ENCODE peak calls at places on chromosome 5, in four cellular contexts. N, Z, D and W are unnamed samples.

GRCh38 chr5:54326662-54327145 is 16.3 kb upstream of the ARL15 start:
- DNase-seq in N (no peak), Z (no peak), D (no peak), W (no peak)

GRCh38 chr5:13214182-13214581 is 730.3 kb downstream of the DNAH5 start:
- DNase-seq in N (no peak), Z (no peak), D (no peak), W (no peak)

GRCh38 chr5:53261245-53261644 is 151.7 kb upstream of the MOCS2 start:
- DNase-seq in N (peak), Z (no peak), D (no peak), W (no peak)

GRCh38 chr5:107889387-107889786 is 218.7 kb upstream of the EFNA5 start:
- DNase-seq in N (peak), Z (no peak), D (no peak), W (no peak)

GRCh38 chr5:127442085-127442484 is 75.4 kb upstream of the PRRC1 start:
- DNase-seq in N (peak), Z (no peak), D (no peak), W (no peak)

GRCh38 chr5:132376694-132377641 is 7.5 kb downstream of the SLC22A5 start:
- DNase-seq in N (no peak), Z (no peak), D (no peak), W (no peak)

GRCh38 chr5:104179057-104179456 is 616.5 kb upstream of the NUDT12 start:
- DNase-seq in N (peak), Z (peak), D (no peak), W (no peak)

GRCh38 chr5:474826-475661 is 32.1 kb downstream of the EXOC3 start:
- DNase-seq in N (no peak), Z (no peak), D (no peak), W (no peak)

GRCh38 chr5:147369742-147370374 is 135.0 kb downstream of the STK32A start:
- DNase-seq in N (peak), Z (no peak), D (no peak), W (no peak)

GRCh38 chr5:81782811-81783210 is 31.9 kb upstream of the SSBP2 start:
- DNase-seq in N (peak), Z (no peak), D (no peak), W (no peak)

GRCh38 chr5:851076-851475 is 290 bp upstream of the ZDHHC11 start:
- DNase-seq in N (no peak), Z (no peak), D (no peak), W (no peak)

GRCh38 chr5:157917909-157918809 is 59.2 kb upstream of the CLINT1 start:
- DNase-seq in N (peak), Z (peak), D (peak), W (no peak)

DNA sequence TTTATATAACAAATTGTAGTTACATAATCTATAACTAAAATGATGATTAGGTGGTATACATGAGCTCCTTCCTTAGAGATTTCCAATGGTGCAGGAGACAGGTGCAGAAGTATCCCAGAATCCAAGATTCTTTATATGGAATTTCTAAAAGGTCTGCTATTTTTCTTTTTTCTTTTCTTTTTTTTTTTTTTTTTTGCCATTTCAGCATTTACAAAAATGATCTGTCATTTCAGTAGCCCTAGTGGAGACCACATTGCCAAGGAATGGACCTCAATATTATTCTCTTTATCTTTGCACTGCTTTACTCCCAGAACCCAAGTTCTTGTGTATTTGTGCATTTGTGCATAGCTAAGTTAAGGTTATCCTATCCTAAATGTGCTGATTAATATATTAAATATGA is 61.7 kb downstream of the MRPS30 start:
- DNase-seq in N (no peak), Z (no peak), D (no peak), W (no peak)
- H3K4me3 ChIP-seq in N (no peak), Z (no peak), D (no peak), W (no peak)

GRCh38 chr5:77294212-77294611 is 83.7 kb downstream of the PDE8B start:
- DNase-seq in N (no peak), Z (no peak), D (no peak), W (no peak)
- H3K4me3 ChIP-seq in N (no peak), Z (no peak), D (no peak), W (no peak)

DNA sequence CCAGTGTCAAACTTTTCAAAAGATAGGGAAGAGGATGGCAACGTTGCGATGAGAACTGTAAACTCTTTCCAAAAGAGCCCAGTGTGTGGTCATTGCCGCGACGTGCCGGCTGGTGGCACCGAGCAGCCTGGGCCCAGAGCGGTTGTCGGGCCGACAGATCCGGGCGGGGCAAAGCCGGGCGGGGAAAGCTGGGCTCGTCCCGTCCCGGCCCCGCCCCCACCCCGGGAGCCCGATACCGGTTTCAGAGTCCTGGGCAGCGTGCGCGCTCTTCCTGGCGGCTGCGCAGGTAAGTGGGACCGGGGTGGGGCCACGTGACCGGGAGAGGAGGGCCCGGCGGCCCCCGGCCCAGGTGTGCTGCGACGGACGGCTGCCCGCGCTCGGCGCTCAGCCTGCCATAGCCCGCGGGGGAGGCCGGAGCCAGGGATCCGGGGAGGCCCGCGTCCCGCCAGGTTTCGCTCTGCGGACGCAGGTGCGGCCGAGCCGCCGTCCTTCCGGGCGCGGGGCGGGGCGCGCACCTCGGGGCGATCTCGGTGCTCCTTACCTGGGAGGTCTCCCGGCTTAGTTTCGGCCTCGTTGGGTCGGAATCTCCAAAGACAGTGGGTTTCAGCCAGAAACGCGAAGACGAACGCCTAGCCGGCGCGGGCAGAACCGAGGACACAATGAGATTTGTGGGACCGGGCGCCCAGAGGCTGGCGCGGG is at the start of gene MARVELD2:
- DNase-seq in N (no peak), Z (peak), D (no peak), W (peak)
- H3K4me3 ChIP-seq in N (no peak), Z (peak), D (peak), W (peak)

GRCh38 chr5:77629553-77630245 is 8.8 kb downstream of the OTP start:
- DNase-seq in N (no peak), Z (no peak), D (no peak), W (no peak)

GRCh38 chr5:77628840-77629552 is 9.5 kb downstream of the OTP start:
- DNase-seq in N (no peak), Z (no peak), D (no peak), W (no peak)

GRCh38 chr5:77631166-77631582 is 7.3 kb downstream of the OTP start:
- DNase-seq in N (no peak), Z (no peak), D (no peak), W (no peak)

GRCh38 chr5:77630246-77631165 is 8.0 kb downstream of the OTP start:
- DNase-seq in N (no peak), Z (no peak), D (no peak), W (no peak)

GRCh38 chr5:77627869-77628674 is 10.4 kb downstream of the OTP start:
- DNase-seq in N (no peak), Z (no peak), D (no peak), W (no peak)
- H3K4me3 ChIP-seq in N (no peak), Z (no peak), D (no peak), W (no peak)

DNA sequence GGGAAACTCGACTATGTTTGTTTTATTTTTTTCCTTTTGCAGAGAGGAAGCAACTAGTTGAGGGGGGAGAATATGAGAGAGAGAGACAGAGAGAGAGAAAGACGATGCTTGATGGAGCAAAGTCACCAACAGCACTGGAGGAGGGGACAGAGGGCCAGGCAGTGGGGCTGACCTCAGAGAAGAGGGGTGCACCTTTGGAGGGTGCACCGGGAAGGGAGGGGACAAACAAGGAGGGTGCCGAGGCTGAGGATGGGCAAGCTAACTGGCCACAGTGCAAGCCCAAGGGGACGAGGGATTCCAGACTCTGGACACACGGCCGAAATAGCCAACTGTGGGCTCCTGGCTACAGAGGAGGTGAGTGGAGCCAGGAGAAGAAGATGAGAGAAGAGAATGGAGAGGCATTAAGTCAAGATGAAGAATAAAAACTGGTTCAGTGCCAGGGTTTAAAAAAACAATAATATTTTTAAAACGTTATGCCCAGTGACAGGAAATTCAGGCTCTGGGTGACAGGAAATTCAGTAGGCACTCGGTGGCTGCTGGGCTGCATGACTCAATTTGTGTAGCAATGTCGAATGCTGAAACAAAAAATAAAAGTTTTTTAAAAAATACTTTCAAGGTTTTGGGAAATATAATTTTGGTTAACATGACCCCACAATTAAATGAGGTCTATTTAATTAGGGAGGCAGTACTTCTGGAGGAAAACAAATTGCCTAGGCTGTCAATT is 13.3 kb upstream of the GLRX start:
- DNase-seq in N (no peak), Z (no peak), D (no peak), W (no peak)
- H3K4me3 ChIP-seq in N (no peak), Z (no peak), D (no peak), W (no peak)

GRCh38 chr5:172860520-172861443 is 26.7 kb downstream of the ERGIC1 start:
- DNase-seq in N (peak), Z (peak), D (no peak), W (no peak)
- H3K4me3 ChIP-seq in N (no peak), Z (peak), D (no peak), W (no peak)

GRCh38 chr5:149999359-149999758 is 1.1 kb downstream of the TIGD6 start:
- DNase-seq in N (no peak), Z (no peak), D (no peak), W (no peak)
- H3K4me3 ChIP-seq in N (peak), Z (peak), D (peak), W (peak)

GRCh38 chr5:80407735-80408474 is at the start of gene ZFYVE16:
- DNase-seq in N (peak), Z (peak), D (peak), W (peak)

GRCh38 chr5:80408475-80408875 is 611 bp downstream of the ZFYVE16 start:
- DNase-seq in N (peak), Z (peak), D (no peak), W (no peak)

GRCh38 chr5:80411589-80412219 is 3.8 kb downstream of the ZFYVE16 start:
- DNase-seq in N (peak), Z (no peak), D (no peak), W (no peak)

GRCh38 chr5:80406980-80407734 is 707 bp upstream of the ZFYVE16 start:
- DNase-seq in N (peak), Z (peak), D (no peak), W (no peak)

DNA sequence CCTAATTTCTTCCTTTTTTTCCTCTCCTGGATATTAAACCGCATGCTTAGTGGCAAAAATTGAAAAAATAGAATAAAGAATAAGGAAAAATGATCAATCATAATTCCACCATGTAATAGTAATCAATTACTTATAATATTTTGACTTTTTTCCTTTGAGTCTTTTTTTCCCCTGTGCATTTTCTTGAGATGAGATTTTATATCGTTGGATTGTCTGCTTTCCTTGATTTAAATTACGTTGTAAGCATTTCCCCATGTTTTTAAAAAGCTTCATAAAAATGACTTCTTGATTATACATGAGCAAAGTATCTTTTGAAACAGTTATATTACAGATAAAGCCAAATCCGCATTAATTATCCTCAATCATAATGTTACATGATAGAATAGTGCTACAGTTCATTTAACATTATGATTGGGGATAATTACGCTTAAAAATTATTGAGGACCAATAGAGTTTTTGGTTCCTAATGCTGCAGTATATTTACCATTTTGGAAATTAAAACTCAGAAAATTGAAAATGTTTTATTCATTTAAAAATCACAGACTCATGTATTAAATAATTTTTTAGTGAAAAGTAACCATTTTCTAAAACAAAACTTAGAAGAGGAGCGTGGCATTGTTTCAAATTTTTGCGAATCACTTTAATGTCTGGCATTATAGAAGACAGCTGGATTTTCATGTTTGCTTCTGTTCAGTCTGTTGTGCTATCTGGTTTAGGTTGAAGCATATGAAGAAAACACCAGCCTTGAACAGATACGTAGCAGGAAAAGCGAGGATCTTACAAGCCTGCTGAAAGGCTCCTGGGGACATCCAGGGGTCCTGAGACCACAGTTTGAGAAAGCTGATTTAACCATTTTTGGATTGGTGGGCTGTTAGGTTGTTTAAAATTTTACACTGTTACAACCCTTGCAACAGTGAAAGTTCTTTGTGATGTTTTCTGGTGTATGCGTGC is 1.4 kb downstream of the ZFYVE16 start:
- DNase-seq in N (peak), Z (no peak), D (no peak), W (no peak)
- H3K4me3 ChIP-seq in N (peak), Z (peak), D (peak), W (peak)

GRCh38 chr5:73300520-73301207 is 127.7 kb downstream of the TMEM174 start:
- DNase-seq in N (no peak), Z (no peak), D (no peak), W (no peak)
- H3K4me3 ChIP-seq in N (no peak), Z (no peak), D (no peak), W (no peak)